ENCODE peak calls at places on chromosomes 3 and 15, in eight cellular contexts. One of them, this sample, is unnamed.
A peak's percentile ranks its signal among the peaks of the same experiment; 100 is the strongest.

GRCh38 chr15:67433495-67434099 is 87.3 kb upstream of the C15orf61 start:
- DNase-seq in cardiac muscle cell: peak; percentile 76
- DNase-seq in uterus: peak; percentile 38
- DNase-seq in Peyer's patch: peak; percentile 57
- DNase-seq in IMR-90: peak; percentile 59
- DNase-seq in sigmoid colon: peak; percentile 69
- DNase-seq in fibroblast of lung: peak; percentile 71
- DNase-seq in ovary: peak; percentile 57
- DNase-seq in this sample: peak; percentile 28

GRCh38 chr3:114586119-114586518 is 292.3 kb downstream of the TIGIT start:
- DNase-seq in ovary: no peak
- DNase-seq in uterus: no peak
- DNase-seq in IMR-90: no peak
- DNase-seq in Peyer's patch: no peak
- DNase-seq in sigmoid colon: no peak
- DNase-seq in cardiac muscle cell: no peak
- DNase-seq in fibroblast of lung: no peak
- DNase-seq in this sample: no peak

GRCh38 chr3:146163584-146163983 is 2.6 kb upstream of the PLOD2 start:
- DNase-seq in uterus: no peak
- DNase-seq in sigmoid colon: no peak
- DNase-seq in IMR-90: peak; percentile 94
- DNase-seq in fibroblast of lung: peak; percentile 94
- DNase-seq in cardiac muscle cell: peak; percentile 95
- DNase-seq in Peyer's patch: no peak
- DNase-seq in ovary: no peak
- DNase-seq in this sample: peak; percentile 93

GRCh38 chr3:116445291-116445841 is at the start of gene LSAMP:
- DNase-seq in Peyer's patch: no peak
- DNase-seq in cardiac muscle cell: peak; percentile 46
- DNase-seq in uterus: peak; percentile 16
- DNase-seq in sigmoid colon: peak; percentile 80
- DNase-seq in fibroblast of lung: peak; percentile 57
- DNase-seq in ovary: peak; percentile 17
- DNase-seq in IMR-90: peak; percentile 35
- DNase-seq in this sample: no peak

GRCh38 chr3:194145702-194146101 is 9.8 kb downstream of the HES1 start:
- DNase-seq in fibroblast of lung: no peak
- DNase-seq in uterus: no peak
- DNase-seq in Peyer's patch: no peak
- DNase-seq in IMR-90: no peak
- DNase-seq in cardiac muscle cell: no peak
- DNase-seq in ovary: no peak
- DNase-seq in sigmoid colon: no peak
- DNase-seq in this sample: no peak

GRCh38 chr15:88255496-88256171 is 905 bp downstream of the NTRK3 start:
- DNase-seq in Peyer's patch: no peak
- DNase-seq in uterus: peak; percentile 70
- DNase-seq in sigmoid colon: no peak
- DNase-seq in fibroblast of lung: peak; percentile 14
- DNase-seq in cardiac muscle cell: peak; percentile 58
- DNase-seq in ovary: peak; percentile 53
- DNase-seq in IMR-90: peak; percentile 20
- DNase-seq in this sample: no peak

GRCh38 chr3:50274371-50275104 is 4.3 kb upstream of the LSMEM2 start:
- DNase-seq in Peyer's patch: peak; percentile 88
- DNase-seq in cardiac muscle cell: peak; percentile 66
- DNase-seq in uterus: no peak
- DNase-seq in ovary: peak; percentile 49
- DNase-seq in sigmoid colon: peak; percentile 80
- DNase-seq in fibroblast of lung: peak; percentile 67
- DNase-seq in IMR-90: peak; percentile 57
- DNase-seq in this sample: no peak

GRCh38 chr3:58032186-58032585 is 24.0 kb downstream of the FLNB start:
- DNase-seq in cardiac muscle cell: peak; percentile 69
- DNase-seq in sigmoid colon: no peak
- DNase-seq in Peyer's patch: no peak
- DNase-seq in uterus: no peak
- DNase-seq in IMR-90: peak; percentile 65
- DNase-seq in fibroblast of lung: no peak
- DNase-seq in ovary: no peak
- DNase-seq in this sample: no peak

GRCh38 chr3:40877651-40878463 is 321.4 kb upstream of the CTNNB1 start:
- DNase-seq in fibroblast of lung: peak; percentile 71
- DNase-seq in ovary: peak; percentile 68
- DNase-seq in Peyer's patch: peak; percentile 54
- DNase-seq in cardiac muscle cell: peak; percentile 92
- DNase-seq in uterus: peak; percentile 72
- DNase-seq in IMR-90: no peak
- DNase-seq in sigmoid colon: peak; percentile 82
- DNase-seq in this sample: peak; percentile 47

GRCh38 chr3:76776927-76777326 is 263.0 kb upstream of the ROBO2 start:
- DNase-seq in sigmoid colon: no peak
- DNase-seq in cardiac muscle cell: no peak
- DNase-seq in IMR-90: no peak
- DNase-seq in ovary: no peak
- DNase-seq in Peyer's patch: no peak
- DNase-seq in fibroblast of lung: no peak
- DNase-seq in uterus: no peak
- DNase-seq in this sample: no peak

GRCh38 chr3:14857506-14857905 is 38.7 kb downstream of the FGD5 start:
- DNase-seq in uterus: no peak
- DNase-seq in fibroblast of lung: no peak
- DNase-seq in IMR-90: no peak
- DNase-seq in sigmoid colon: no peak
- DNase-seq in ovary: no peak
- DNase-seq in Peyer's patch: no peak
- DNase-seq in cardiac muscle cell: no peak
- DNase-seq in this sample: no peak

GRCh38 chr15:37516628-37517027 is 416.3 kb upstream of the MEIS2 start:
- DNase-seq in Peyer's patch: no peak
- DNase-seq in sigmoid colon: no peak
- DNase-seq in ovary: no peak
- DNase-seq in uterus: no peak
- DNase-seq in IMR-90: no peak
- DNase-seq in cardiac muscle cell: no peak
- DNase-seq in fibroblast of lung: no peak
- DNase-seq in this sample: no peak

GRCh38 chr3:64342940-64343691 is 117.8 kb upstream of the PRICKLE2 start:
- DNase-seq in cardiac muscle cell: peak; percentile 87
- DNase-seq in ovary: no peak
- DNase-seq in sigmoid colon: no peak
- DNase-seq in Peyer's patch: no peak
- DNase-seq in IMR-90: peak; percentile 92
- DNase-seq in uterus: no peak
- DNase-seq in fibroblast of lung: peak; percentile 97
- DNase-seq in this sample: peak; percentile 85

GRCh38 chr15:29860872-29861271 is 38.6 kb upstream of the TJP1 start:
- DNase-seq in ovary: no peak
- DNase-seq in Peyer's patch: no peak
- DNase-seq in IMR-90: peak; percentile 37
- DNase-seq in fibroblast of lung: no peak
- DNase-seq in cardiac muscle cell: no peak
- DNase-seq in sigmoid colon: no peak
- DNase-seq in uterus: no peak
- DNase-seq in this sample: peak; percentile 63

GRCh38 chr3:161284989-161285388 is 63.9 kb downstream of the NMD3 start:
- DNase-seq in cardiac muscle cell: no peak
- DNase-seq in fibroblast of lung: peak; percentile 9
- DNase-seq in sigmoid colon: no peak
- DNase-seq in ovary: no peak
- DNase-seq in IMR-90: peak; percentile 16
- DNase-seq in Peyer's patch: no peak
- DNase-seq in uterus: no peak
- DNase-seq in this sample: peak; percentile 86

GRCh38 chr15:41928100-41928499 is 34.2 kb upstream of the SPTBN5 start:
- DNase-seq in cardiac muscle cell: no peak
- DNase-seq in fibroblast of lung: no peak
- DNase-seq in Peyer's patch: no peak
- DNase-seq in sigmoid colon: no peak
- DNase-seq in IMR-90: no peak
- DNase-seq in ovary: no peak
- DNase-seq in uterus: no peak
- DNase-seq in this sample: no peak

GRCh38 chr3:47892284-47892683 is 89.3 kb downstream of the DHX30 start:
- DNase-seq in IMR-90: no peak
- DNase-seq in uterus: no peak
- DNase-seq in cardiac muscle cell: no peak
- DNase-seq in Peyer's patch: no peak
- DNase-seq in sigmoid colon: no peak
- DNase-seq in fibroblast of lung: no peak
- DNase-seq in ovary: no peak
- DNase-seq in this sample: no peak

DNA sequence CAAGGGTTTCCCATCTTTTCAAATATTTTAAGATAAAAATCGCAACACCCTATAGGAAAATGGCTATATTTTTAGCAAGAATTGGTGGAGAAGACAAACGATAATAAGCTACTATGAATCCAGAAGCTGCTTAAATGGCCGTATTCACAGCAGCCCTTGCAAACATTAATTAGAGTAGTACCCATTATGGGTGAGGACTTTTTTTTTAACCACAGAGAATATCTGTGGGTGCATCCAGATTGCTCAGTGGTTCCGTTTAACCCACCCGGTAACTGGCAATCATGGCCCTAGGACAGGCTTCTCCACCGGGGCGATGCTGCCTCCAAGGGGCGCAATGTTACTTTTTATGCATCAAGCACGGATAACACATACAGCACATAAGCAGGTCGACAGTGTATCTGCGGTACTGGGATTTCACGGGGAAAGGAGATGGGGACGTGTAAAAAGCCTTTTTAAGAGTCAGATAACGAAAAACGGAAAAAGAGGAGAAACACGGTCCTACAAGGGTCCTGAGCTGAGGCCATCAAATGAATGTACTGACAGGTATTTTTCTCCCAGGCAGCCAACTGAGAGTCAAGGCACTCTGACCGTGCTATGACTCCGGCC is 968 bp upstream of the TMEM266 start:
- DNase-seq in IMR-90: no peak
- DNase-seq in sigmoid colon: no peak
- DNase-seq in cardiac muscle cell: peak; percentile 10
- DNase-seq in uterus: no peak
- DNase-seq in fibroblast of lung: peak; percentile 14
- DNase-seq in Peyer's patch: no peak
- DNase-seq in ovary: no peak
- DNase-seq in this sample: peak; percentile 33
- TF ChIP-seq CTCF in IMR-90: no peak
- TF ChIP-seq CTCF in sigmoid colon: no peak
- TF ChIP-seq CTCF in cardiac muscle cell: peak; percentile 2
- TF ChIP-seq CTCF in uterus: no peak
- TF ChIP-seq CTCF in fibroblast of lung: peak; percentile 6
- TF ChIP-seq CTCF in Peyer's patch: no peak
- TF ChIP-seq CTCF in ovary: no peak
- TF ChIP-seq CTCF in this sample: peak; percentile 49

DNA sequence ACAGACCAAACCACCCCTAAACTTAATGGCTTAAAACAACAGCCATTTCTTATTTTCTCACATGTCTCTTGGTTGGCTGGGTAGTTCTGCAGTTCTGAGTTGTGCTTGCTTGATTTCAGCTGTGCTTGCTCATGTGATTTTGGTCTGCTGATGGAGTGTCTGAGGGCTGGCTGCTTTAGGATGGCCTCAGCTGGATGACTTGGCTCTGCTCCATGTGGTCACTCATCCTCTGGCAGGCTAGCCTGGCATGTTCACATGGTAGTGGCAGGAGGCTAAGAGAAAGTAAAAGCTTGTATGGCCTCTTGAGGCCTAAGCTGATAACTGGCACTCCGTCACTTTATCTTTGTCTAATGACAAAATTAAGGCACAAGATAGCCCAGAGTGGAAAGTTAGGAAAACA is 4.1 kb downstream of the SV2B start:
- DNase-seq in Peyer's patch: peak; percentile 50
- DNase-seq in uterus: no peak
- DNase-seq in IMR-90: no peak
- DNase-seq in cardiac muscle cell: no peak
- DNase-seq in sigmoid colon: no peak
- DNase-seq in ovary: no peak
- DNase-seq in fibroblast of lung: no peak
- DNase-seq in this sample: no peak
- H3K27ac ChIP-seq in Peyer's patch: no peak overlapping the region
- H3K27ac ChIP-seq in uterus: no peak overlapping the region
- H3K27ac ChIP-seq in IMR-90: no peak overlapping the region
- H3K27ac ChIP-seq in cardiac muscle cell: no peak overlapping the region
- H3K27ac ChIP-seq in sigmoid colon: no peak overlapping the region
- H3K27ac ChIP-seq in ovary: no peak overlapping the region
- H3K27ac ChIP-seq in fibroblast of lung: no peak overlapping the region
- H3K27ac ChIP-seq in this sample: no peak overlapping the region

GRCh38 chr15:40743921-40744809 is 10.9 kb downstream of the RMDN3 start:
- DNase-seq in IMR-90: peak; percentile 82
- DNase-seq in Peyer's patch: peak; percentile 71
- DNase-seq in sigmoid colon: peak; percentile 49
- DNase-seq in uterus: no peak
- DNase-seq in fibroblast of lung: peak; percentile 82
- DNase-seq in cardiac muscle cell: peak; percentile 76
- DNase-seq in ovary: no peak
- DNase-seq in this sample: peak; percentile 63
- TF ChIP-seq CTCF in IMR-90: no peak
- TF ChIP-seq CTCF in Peyer's patch: no peak
- TF ChIP-seq CTCF in sigmoid colon: no peak
- TF ChIP-seq CTCF in uterus: no peak
- TF ChIP-seq CTCF in fibroblast of lung: peak; percentile 20
- TF ChIP-seq CTCF in cardiac muscle cell: peak; percentile 28
- TF ChIP-seq CTCF in ovary: no peak
- TF ChIP-seq CTCF in this sample: no peak

GRCh38 chr15:90320062-90320884 is 31.8 kb upstream of the ZNF774 start:
- DNase-seq in ovary: peak; percentile 83
- DNase-seq in sigmoid colon: peak; percentile 93
- DNase-seq in IMR-90: peak; percentile 90
- DNase-seq in uterus: peak; percentile 87
- DNase-seq in cardiac muscle cell: peak; percentile 94
- DNase-seq in Peyer's patch: peak; percentile 86
- DNase-seq in fibroblast of lung: peak; percentile 87
- DNase-seq in this sample: peak; percentile 79
- H3K27ac ChIP-seq in ovary: no peak overlapping the region
- H3K27ac ChIP-seq in sigmoid colon: peak overlapping the region; percentile 50
- H3K27ac ChIP-seq in IMR-90: no peak overlapping the region
- H3K27ac ChIP-seq in uterus: peak overlapping the region; percentile 76
- H3K27ac ChIP-seq in cardiac muscle cell: no peak overlapping the region
- H3K27ac ChIP-seq in Peyer's patch: no peak overlapping the region
- H3K27ac ChIP-seq in fibroblast of lung: no peak overlapping the region
- H3K27ac ChIP-seq in this sample: no peak overlapping the region

GRCh38 chr15:100385300-100385699 is 43.5 kb upstream of the ADAMTS17 start:
- DNase-seq in uterus: no peak
- DNase-seq in ovary: no peak
- DNase-seq in sigmoid colon: no peak
- DNase-seq in IMR-90: no peak
- DNase-seq in fibroblast of lung: no peak
- DNase-seq in cardiac muscle cell: no peak
- DNase-seq in Peyer's patch: no peak
- DNase-seq in this sample: no peak

GRCh38 chr15:100383302-100384107 is 41.7 kb upstream of the ADAMTS17 start:
- DNase-seq in Peyer's patch: no peak
- DNase-seq in cardiac muscle cell: peak; percentile 52
- DNase-seq in sigmoid colon: no peak
- DNase-seq in fibroblast of lung: peak; percentile 1
- DNase-seq in IMR-90: no peak
- DNase-seq in uterus: peak; percentile 18
- DNase-seq in ovary: peak; percentile 30
- DNase-seq in this sample: no peak

DNA sequence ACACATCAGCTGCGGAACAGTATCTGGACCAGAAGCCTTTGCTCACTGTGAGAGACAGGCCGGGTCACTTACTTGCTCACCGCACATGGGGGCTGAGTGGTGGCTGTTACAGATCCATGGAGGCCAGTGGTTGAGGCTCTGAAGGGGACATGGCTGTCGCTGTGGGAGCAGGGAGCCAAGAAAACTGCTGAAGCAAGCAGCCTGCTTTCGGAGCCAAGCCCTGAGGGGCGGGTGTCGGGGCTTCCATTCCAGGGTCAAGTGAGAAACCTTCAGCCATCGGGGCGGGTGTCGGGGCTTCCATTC is 42.3 kb upstream of the ADAMTS17 start:
- DNase-seq in Peyer's patch: no peak
- DNase-seq in ovary: peak; percentile 16
- DNase-seq in uterus: no peak
- DNase-seq in fibroblast of lung: no peak
- DNase-seq in sigmoid colon: no peak
- DNase-seq in IMR-90: no peak
- DNase-seq in cardiac muscle cell: no peak
- DNase-seq in this sample: no peak
- TF ChIP-seq CTCF in Peyer's patch: no peak
- TF ChIP-seq CTCF in ovary: no peak
- TF ChIP-seq CTCF in uterus: no peak
- TF ChIP-seq CTCF in fibroblast of lung: no peak
- TF ChIP-seq CTCF in sigmoid colon: no peak
- TF ChIP-seq CTCF in IMR-90: no peak
- TF ChIP-seq CTCF in cardiac muscle cell: no peak
- TF ChIP-seq CTCF in this sample: no peak